ENCODE peak calls at places on chromosomes 13 and 19, in nine cellular contexts. X is heart right ventricle; D is esophagus squamous epithelium; A is testis; G is IMR-90; Z is CD4-positive, alpha-beta T cell; K is breast epithelium; L is thyroid gland; V is H9. H is an unnamed sample.

GRCh38 chr13:25085125-25085742 is 10.7 kb upstream of the PABPC3 start:
- DNase-seq in X (no peak), D (no peak), V (peak), Z (no peak), K (no peak), A (peak), L (peak), G (peak), H (no peak)

GRCh38 chr19:52613299-52613906 is 24.8 kb downstream of the ZNF83 start:
- DNase-seq in X (no peak), Z (no peak), K (no peak), G (no peak), D (no peak), V (no peak), L (no peak), A (no peak), H (no peak)

GRCh38 chr13:33169273-33169980 is 116.1 kb downstream of the STARD13 start:
- DNase-seq in G (peak), A (no peak), V (no peak), Z (no peak), D (no peak), X (no peak), K (no peak), L (no peak), H (no peak)

GRCh38 chr13:41107584-41108014 is 25.0 kb downstream of the KBTBD6 start:
- DNase-seq in V (peak), L (no peak), X (no peak), G (no peak), A (peak), Z (no peak), K (no peak), D (no peak), H (no peak)

GRCh38 chr13:52980695-52981094 is 47.9 kb upstream of the OLFM4 start:
- DNase-seq in K (no peak), A (no peak), Z (no peak), V (no peak), D (no peak), G (no peak), L (no peak), X (no peak), H (no peak)

GRCh38 chr13:107370036-107370785 is 802.3 kb upstream of the ARGLU1 start:
- DNase-seq in K (no peak), A (no peak), G (peak), Z (no peak), L (no peak), V (no peak), X (no peak), D (no peak), H (no peak)

GRCh38 chr19:35249146-35249847 is 495 bp downstream of the LSR start:
- DNase-seq in A (no peak), D (no peak), L (no peak), G (no peak), V (peak), Z (no peak), X (no peak), K (no peak), H (no peak)

GRCh38 chr13:44969858-44970484 is 19.3 kb downstream of the NUFIP1 start:
- DNase-seq in L (no peak), Z (no peak), A (no peak), G (peak), X (no peak), D (no peak), V (no peak), K (no peak), H (no peak)

GRCh38 chr13:85314686-85315085 is 484.5 kb downstream of the SLITRK6 start:
- DNase-seq in X (no peak), K (no peak), V (no peak), G (no peak), D (no peak), L (no peak), Z (no peak), A (no peak), H (no peak)

GRCh38 chr19:2324220-2324948 is 4.0 kb downstream of the LSM7 start:
- DNase-seq in X (no peak), K (no peak), V (no peak), G (no peak), Z (no peak), L (no peak), A (no peak), D (no peak), H (no peak)

GRCh38 chr13:85798999-85799646 is at the start of gene SLITRK6:
- DNase-seq in X (no peak), V (peak), A (no peak), G (peak), Z (no peak), K (no peak), L (no peak), D (no peak), H (peak)

GRCh38 chr13:43767351-43767901 is 19.3 kb downstream of the ENOX1 start:
- DNase-seq in L (no peak), X (peak), K (no peak), G (no peak), V (no peak), Z (no peak), D (no peak), A (peak), H (no peak)

GRCh38 chr19:40341601-40342482 is 6.4 kb downstream of the C19orf47 start:
- DNase-seq in K (peak), L (peak), D (no peak), G (no peak), Z (no peak), V (no peak), X (peak), A (peak), H (no peak)

GRCh38 chr19:46731007-46731501 is 14.1 kb upstream of the PRKD2 start:
- DNase-seq in Z (no peak), V (no peak), G (peak), K (no peak), A (no peak), D (no peak), L (no peak), X (no peak), H (no peak)

GRCh38 chr19:54430306-54431254 is 15.3 kb downstream of the TTYH1 start:
- DNase-seq in A (peak), L (peak), G (no peak), D (no peak), V (peak), K (no peak), X (peak), Z (peak), H (no peak)

GRCh38 chr19:7292352-7292949 is 1.8 kb downstream of the INSR start:
- DNase-seq in G (no peak), Z (no peak), D (no peak), V (peak), A (no peak), K (no peak), X (no peak), L (no peak), H (no peak)

GRCh38 chr19:35266904-35267817 is 1.6 kb upstream of the USF2 start:
- DNase-seq in K (no peak), L (peak), D (no peak), Z (peak), G (peak), V (peak), X (peak), A (peak), H (no peak)

GRCh38 chr13:52411629-52412028 is 5.7 kb upstream of the THSD1 start:
- DNase-seq in K (no peak), V (no peak), X (no peak), G (peak), L (no peak), A (no peak), Z (no peak), D (no peak), H (no peak)

GRCh38 chr19:35223084-35223790 is 5.3 kb downstream of the FAM187B start:
- DNase-seq in G (no peak), D (no peak), K (no peak), V (no peak), L (no peak), Z (no peak), A (no peak), X (no peak), H (no peak)

GRCh38 chr19:10848208-10848843 is at the start of gene C19orf38:
- DNase-seq in A (no peak), D (no peak), Z (no peak), L (no peak), X (no peak), K (no peak), V (no peak), G (no peak), H (no peak)

GRCh38 chr13:84191199-84191598 is 308.9 kb upstream of the SLITRK1 start:
- DNase-seq in V (no peak), D (no peak), Z (no peak), X (no peak), G (no peak), K (no peak), A (no peak), L (no peak), H (no peak)

GRCh38 chr19:41261474-41262190 is 2.5 kb upstream of the HNRNPUL1 start:
- DNase-seq in G (no peak), K (no peak), V (no peak), X (no peak), A (peak), Z (no peak), D (no peak), L (peak), H (no peak)

GRCh38 chr19:39935262-39935661 is 828 bp upstream of the FCGBP start:
- DNase-seq in L (no peak), D (no peak), A (no peak), V (no peak), X (no peak), Z (no peak), K (no peak), G (no peak), H (no peak)

GRCh38 chr13:37109080-37109678 is 3.7 kb upstream of the CSNK1A1L start:
- DNase-seq in A (no peak), Z (no peak), X (no peak), G (peak), V (no peak), K (no peak), L (no peak), D (no peak), H (no peak)

GRCh38 chr13:102846261-102847015 is 606 bp downstream of the ERCC5 start:
- DNase-seq in D (no peak), X (peak), L (peak), K (no peak), A (peak), G (peak), Z (peak), V (peak), H (no peak)

GRCh38 chr13:18949489-18949761 is 232.2 kb downstream of the TUBA3C start:
- DNase-seq in V (no peak), D (no peak), K (no peak), X (no peak), L (no peak), A (no peak), Z (no peak), G (no peak), H (no peak)

GRCh38 chr19:6736169-6736916 is 1.0 kb downstream of the GPR108 start:
- DNase-seq in X (peak), L (peak), D (peak), V (peak), A (peak), Z (peak), G (peak), K (peak), H (no peak)

GRCh38 chr19:51810228-51810627 is 15.3 kb downstream of the FPR3 start:
- DNase-seq in K (no peak), V (no peak), Z (no peak), G (no peak), L (no peak), D (no peak), X (no peak), A (no peak), H (no peak)

GRCh38 chr19:47239152-47239551 is 8.2 kb upstream of the BBC3 start:
- DNase-seq in G (no peak), K (no peak), V (no peak), D (no peak), Z (no peak), X (no peak), L (no peak), A (no peak), H (no peak)

GRCh38 chr13:111460548-111461444 is 140.4 kb downstream of the TEX29 start:
- DNase-seq in K (no peak), X (no peak), L (peak), G (peak), D (no peak), A (peak), Z (no peak), V (peak), H (peak)

GRCh38 chr13:39052944-39053343 is 14.7 kb downstream of the NHLRC3 start:
- DNase-seq in V (no peak), L (no peak), X (no peak), D (no peak), K (no peak), G (no peak), Z (no peak), A (no peak), H (no peak)

GRCh38 chr13:114310961-114311360 is 3.3 kb upstream of the CHAMP1 start:
- DNase-seq in L (no peak), D (no peak), V (no peak), G (peak), K (no peak), X (no peak), Z (no peak), A (no peak), H (no peak)

DNA sequence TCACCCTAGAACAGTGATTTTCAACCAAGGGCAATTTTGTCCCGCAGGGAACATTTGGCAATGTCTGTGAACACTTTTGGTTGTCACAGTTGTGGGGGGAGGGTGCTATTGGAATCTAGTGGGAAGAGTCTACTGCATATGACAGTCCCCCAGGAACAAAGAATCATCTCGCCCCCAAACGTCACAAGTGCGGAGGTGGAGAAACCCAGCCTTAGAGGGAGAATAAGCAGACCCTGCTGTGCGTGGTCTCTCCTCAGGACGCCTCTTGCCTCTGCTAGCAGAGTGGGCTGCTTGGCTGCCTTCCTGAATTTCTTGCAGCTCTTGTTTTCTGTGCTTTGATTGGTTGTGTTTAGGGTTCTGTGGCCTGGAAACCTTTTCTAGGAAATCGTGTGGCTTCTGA is 42.4 kb downstream of the NFIX start:
- DNase-seq in K (no peak), X (no peak), D (no peak), A (no peak), G (no peak), V (no peak), Z (no peak), L (no peak), H (no peak)
- H3K27ac ChIP-seq in K (peak), X (peak), D (peak), A (peak), G (peak), V (no peak), Z (no peak), L (peak), H (no peak)

GRCh38 chr13:22455036-22455435 is 725.7 kb upstream of the SGCG start:
- DNase-seq in X (no peak), Z (no peak), V (no peak), K (no peak), A (no peak), G (no peak), D (no peak), L (no peak), H (no peak)

GRCh38 chr13:22447132-22447886 is 733.5 kb upstream of the SGCG start:
- DNase-seq in K (no peak), G (no peak), V (no peak), Z (no peak), X (no peak), D (no peak), L (no peak), A (no peak), H (no peak)

GRCh38 chr13:22454586-22454985 is 726.2 kb upstream of the SGCG start:
- DNase-seq in K (no peak), A (no peak), G (no peak), V (peak), D (no peak), X (no peak), L (no peak), Z (no peak), H (peak)

GRCh38 chr13:22449251-22449650 is 731.5 kb upstream of the SGCG start:
- DNase-seq in V (no peak), Z (no peak), K (no peak), D (no peak), A (no peak), L (no peak), G (no peak), X (no peak), H (no peak)

GRCh38 chr13:22451345-22451744 is 729.4 kb upstream of the SGCG start:
- DNase-seq in X (peak), G (no peak), V (no peak), L (peak), Z (no peak), D (no peak), K (no peak), A (no peak), H (no peak)
- H3K27ac ChIP-seq in X (peak), G (no peak), V (no peak), L (no peak), Z (no peak), D (no peak), K (peak), A (no peak), H (no peak)

GRCh38 chr13:80336335-80336734 is 4.6 kb downstream of the SPRY2 start:
- DNase-seq in Z (no peak), V (no peak), G (peak), D (no peak), A (no peak), K (no peak), L (no peak), X (no peak), H (no peak)
- H3K27ac ChIP-seq in Z (no peak), V (no peak), G (no peak), D (no peak), A (peak), K (peak), L (peak), X (peak), H (no peak)

GRCh38 chr19:49840736-49841249 is 10.2 kb upstream of the PTOV1 start:
- DNase-seq in A (no peak), L (peak), V (no peak), D (no peak), G (no peak), K (no peak), Z (no peak), X (no peak), H (no peak)

GRCh38 chr19:49837425-49837824 is 13.5 kb upstream of the PTOV1 start:
- DNase-seq in G (no peak), K (no peak), A (no peak), X (no peak), L (no peak), D (no peak), Z (no peak), V (no peak), H (no peak)

GRCh38 chr19:49838816-49839588 is 12.0 kb upstream of the PTOV1 start:
- DNase-seq in V (no peak), X (no peak), A (no peak), Z (no peak), D (no peak), L (no peak), K (no peak), G (no peak), H (no peak)

GRCh38 chr19:49843265-49843664 is 7.7 kb upstream of the PTOV1 start:
- DNase-seq in X (no peak), K (no peak), D (no peak), Z (no peak), L (no peak), A (no peak), V (no peak), G (no peak), H (no peak)

GRCh38 chr19:49840321-49840720 is 10.6 kb upstream of the PTOV1 start:
- DNase-seq in Z (no peak), D (no peak), V (no peak), K (no peak), X (no peak), G (no peak), A (no peak), L (no peak), H (no peak)
- H3K27ac ChIP-seq in Z (no peak), D (no peak), V (no peak), K (no peak), X (no peak), G (no peak), A (no peak), L (peak), H (no peak)

GRCh38 chr13:48595330-48596127 is 58.2 kb upstream of the CYSLTR2 start:
- DNase-seq in G (peak), X (no peak), K (no peak), A (peak), Z (peak), D (no peak), V (peak), L (peak), H (no peak)
- H3K27ac ChIP-seq in G (no peak), X (no peak), K (no peak), A (no peak), Z (no peak), D (no peak), V (no peak), L (no peak), H (no peak)

H was measured in iPS DF 6.9.